ENCODE peak calls at places on chromosomes 2 and 18, in four cellular contexts. E, J, A and G are unnamed samples.

GRCh38 chr2:173884403-173884802 is 80.8 kb downstream of the SP3 start:
- DNase-seq in E (peak; percentile 32), A (peak; percentile 9), J (peak; percentile 63), G (peak; percentile 53)

GRCh38 chr2:15860760-15861159 is 79.6 kb upstream of the MYCN start:
- DNase-seq in A (no peak), J (peak; percentile 11), E (no peak), G (no peak)

GRCh38 chr18:22741318-22741717 is 191.8 kb upstream of the RBBP8 start:
- DNase-seq in J (no peak), A (no peak), E (no peak), G (no peak)

GRCh38 chr2:189880963-189881362 is 96.7 kb downstream of the PMS1 start:
- DNase-seq in E (no peak), A (no peak), J (peak; percentile 49), G (peak; percentile 18)

GRCh38 chr18:70659026-70659726 is 370.3 kb downstream of the SOCS6 start:
- DNase-seq in J (no peak), E (peak; percentile 7), A (no peak), G (no peak)

GRCh38 chr18:77107218-77107815 is 25.3 kb downstream of the MBP start:
- DNase-seq in J (no peak), A (no peak), E (no peak), G (no peak)

GRCh38 chr2:101516349-101516748 is 41.4 kb upstream of the RFX8 start:
- DNase-seq in E (no peak), A (no peak), J (no peak), G (no peak)

GRCh38 chr2:11567631-11568031 is 33.8 kb downstream of the GREB1 start:
- DNase-seq in A (no peak), J (no peak), E (no peak), G (no peak)

GRCh38 chr2:86331391-86331790 is 6.0 kb downstream of the REEP1 start:
- DNase-seq in E (no peak), J (no peak), A (no peak), G (no peak)

GRCh38 chr2:65746919-65747678 is 314.7 kb upstream of the SPRED2 start:
- DNase-seq in J (peak; percentile 45), A (no peak), E (no peak), G (no peak)

GRCh38 chr2:11004206-11004605 is 92.5 kb downstream of the KCNF1 start:
- DNase-seq in A (no peak), J (peak; percentile 37), E (peak; percentile 77), G (peak; percentile 55)

GRCh38 chr2:42369551-42370229 is 8.7 kb upstream of the COX7A2L start:
- DNase-seq in E (no peak), A (no peak), J (peak; percentile 12), G (no peak)

GRCh38 chr2:184767059-184767458 is 168.7 kb downstream of the ZNF804A start:
- DNase-seq in E (no peak), A (no peak), J (no peak), G (no peak)

GRCh38 chr2:239778042-239778811 is 246.9 kb downstream of the NDUFA10 start:
- DNase-seq in E (no peak), A (no peak), J (no peak), G (no peak)

GRCh38 chr2:9650119-9650821 is 19.5 kb upstream of the YWHAQ start:
- DNase-seq in E (no peak), A (no peak), J (no peak), G (no peak)

GRCh38 chr2:234674781-234675201 is 177.9 kb upstream of the ARL4C start:
- DNase-seq in A (no peak), E (peak; percentile 81), J (no peak), G (peak; percentile 81)

GRCh38 chr2:234671716-234672115 is 174.8 kb upstream of the ARL4C start:
- DNase-seq in J (peak; percentile 28), E (no peak), A (no peak), G (no peak)

GRCh38 chr2:234673961-234674759 is 177.3 kb upstream of the ARL4C start:
- DNase-seq in A (no peak), E (no peak), J (no peak), G (peak; percentile 26)

GRCh38 chr2:234672498-234673150 is 175.7 kb upstream of the ARL4C start:
- DNase-seq in E (no peak), J (no peak), A (no peak), G (no peak)

GRCh38 chr2:234673501-234673900 is 176.6 kb upstream of the ARL4C start:
- DNase-seq in J (no peak), A (no peak), E (no peak), G (no peak)
- H2BK120ac ChIP-seq in J (no peak overlapping the region), A (no peak overlapping the region), E (peak overlapping the region; percentile 98), G (peak overlapping the region; percentile 62)

DNA sequence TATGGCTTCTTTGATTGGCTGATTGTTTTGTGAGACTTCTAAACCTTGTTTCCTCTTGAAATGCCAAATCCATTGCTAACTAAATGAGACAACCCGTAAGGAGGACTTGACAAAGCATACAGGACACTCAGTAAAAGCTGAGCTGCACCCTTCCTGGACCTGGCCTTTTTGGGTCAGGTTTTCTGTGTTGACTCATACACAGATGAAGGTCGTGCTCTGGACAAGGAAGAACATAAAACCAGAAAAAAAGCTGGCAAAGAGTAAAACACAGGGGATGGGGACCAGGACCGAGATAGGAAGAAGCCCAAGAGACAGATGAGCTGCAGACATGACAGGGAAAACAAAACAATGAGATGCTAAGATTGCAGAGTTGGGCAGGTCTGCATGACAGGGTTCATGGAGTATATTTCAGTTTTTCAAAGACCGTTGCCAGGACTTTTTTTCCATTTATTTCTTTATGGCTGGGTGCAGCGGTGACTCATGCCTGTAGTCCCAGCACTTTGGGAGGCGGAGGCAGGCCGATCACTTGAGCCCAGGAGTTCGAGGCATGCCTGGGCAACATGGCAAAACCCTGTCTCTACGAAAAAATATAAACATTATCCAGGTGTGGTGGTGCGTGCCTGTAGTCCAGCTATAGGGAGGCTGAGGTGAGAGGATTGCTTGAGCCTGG is 41.4 kb downstream of the INO80C start:
- DNase-seq in A (no peak), J (no peak), E (peak; percentile 17), G (peak; percentile 48)
- H2BK120ac ChIP-seq in A (no peak overlapping the region), J (no peak overlapping the region), E (peak overlapping the region; percentile 16), G (no peak overlapping the region)

GRCh38 chr2:207037813-207038212 is 98.5 kb downstream of the CPO start:
- DNase-seq in J (no peak), E (no peak), A (no peak), G (no peak)
- H2BK120ac ChIP-seq in J (peak overlapping the region; percentile 13), E (no peak overlapping the region), A (no peak overlapping the region), G (peak overlapping the region; percentile 6)

GRCh38 chr18:2902327-2902726 is 55.5 kb downstream of the EMILIN2 start:
- DNase-seq in E (no peak), J (no peak), A (no peak), G (no peak)
- H2BK120ac ChIP-seq in E (no peak overlapping the region), J (no peak overlapping the region), A (no peak overlapping the region), G (no peak overlapping the region)

GRCh38 chr2:48048725-48049124 is 142.4 kb upstream of the FBXO11 start:
- DNase-seq in A (no peak), J (peak; percentile 42), E (no peak), G (no peak)

GRCh38 chr2:48043746-48044145 is 137.4 kb upstream of the FBXO11 start:
- DNase-seq in E (peak; percentile 2), A (no peak), J (peak; percentile 40), G (peak; percentile 6)

GRCh38 chr2:48045613-48046012 is 139.3 kb upstream of the FBXO11 start:
- DNase-seq in E (no peak), A (no peak), J (no peak), G (no peak)

GRCh38 chr2:48050711-48051110 is 144.4 kb upstream of the FBXO11 start:
- DNase-seq in E (no peak), A (no peak), J (no peak), G (no peak)

DNA sequence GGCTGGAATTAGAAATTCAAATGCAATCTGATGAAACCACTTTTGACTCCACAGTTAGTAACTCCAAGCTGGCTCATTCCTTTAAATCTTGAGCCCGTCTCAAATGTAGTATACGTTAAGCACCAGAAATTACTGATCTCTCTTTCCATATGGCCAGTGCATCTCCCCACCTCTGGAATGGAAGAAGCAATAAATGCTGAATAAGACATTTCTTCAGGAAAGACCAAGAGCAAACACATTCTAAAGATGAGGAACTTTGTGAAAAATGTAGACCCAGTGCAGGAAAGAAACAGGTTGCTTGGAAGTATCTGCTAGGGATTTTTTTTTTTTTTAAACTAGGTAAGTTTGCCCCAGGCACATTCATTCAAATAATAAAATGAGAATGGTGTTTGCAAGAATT is 143.1 kb upstream of the FBXO11 start:
- DNase-seq in A (no peak), E (no peak), J (no peak), G (no peak)
- H2BK120ac ChIP-seq in A (no peak overlapping the region), E (no peak overlapping the region), J (no peak overlapping the region), G (no peak overlapping the region)

DNA sequence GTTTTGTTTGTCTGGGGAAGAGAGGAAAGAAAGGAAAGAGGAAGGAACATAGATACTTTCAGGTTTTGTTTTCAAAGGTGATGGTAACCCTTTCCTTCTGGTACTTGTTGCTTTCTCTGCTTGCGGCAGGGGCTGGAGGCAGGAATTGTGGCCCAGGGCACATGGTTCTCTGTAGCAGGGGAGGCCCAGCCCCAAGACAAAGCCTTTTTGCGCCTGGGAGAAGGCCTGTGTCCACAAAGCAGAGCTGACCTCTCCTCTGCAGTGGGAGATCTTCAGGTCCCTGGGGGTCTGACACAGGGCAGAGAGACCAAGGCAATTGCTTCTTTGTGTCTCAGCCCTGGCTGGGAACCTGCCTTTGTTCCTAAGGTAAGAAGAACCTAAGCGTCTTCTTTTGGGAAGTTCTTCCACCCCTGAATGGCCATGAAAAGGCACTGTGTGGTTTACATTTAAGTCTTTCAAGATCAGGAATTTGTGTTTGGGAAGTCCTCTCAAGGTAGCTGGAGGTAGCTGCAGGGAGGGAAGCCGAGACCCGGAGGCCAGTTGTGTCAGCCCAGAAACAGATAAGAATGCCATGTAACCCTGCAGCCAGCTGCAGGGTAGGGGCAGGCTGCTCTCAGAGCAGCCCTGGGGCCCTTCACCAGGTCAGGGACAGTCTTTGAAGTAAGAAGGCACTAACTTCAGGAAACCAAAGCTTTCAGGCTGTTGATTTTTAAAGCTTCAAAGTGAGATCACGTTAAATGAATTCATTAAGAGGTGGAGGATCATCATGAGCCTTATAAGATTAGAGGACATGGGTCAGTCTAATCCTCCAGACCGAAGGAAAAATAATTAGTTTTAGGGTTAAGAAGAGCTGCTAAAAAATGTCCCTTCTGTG is 119.3 kb downstream of the STPG4 start:
- DNase-seq in A (no peak), J (peak; percentile 75), E (no peak), G (no peak)
- H2BK120ac ChIP-seq in A (no peak overlapping the region), J (no peak overlapping the region), E (peak overlapping the region; percentile 98), G (peak overlapping the region; percentile 69)

GRCh38 chr18:47080872-47081271 is 45.5 kb upstream of the ELOA2 start:
- DNase-seq in E (no peak), J (no peak), A (no peak), G (no peak)

GRCh38 chr18:47077111-47077510 is 41.7 kb upstream of the ELOA2 start:
- DNase-seq in A (no peak), E (no peak), J (no peak), G (no peak)

GRCh38 chr18:47075098-47075883 is 39.9 kb upstream of the ELOA2 start:
- DNase-seq in E (no peak), J (peak; percentile 57), A (no peak), G (peak; percentile 16)
- H2BK120ac ChIP-seq in E (no peak overlapping the region), J (no peak overlapping the region), A (no peak overlapping the region), G (no peak overlapping the region)

GRCh38 chr18:13070460-13070859 is 79.3 kb downstream of the CEP192 start:
- DNase-seq in J (no peak), A (no peak), E (peak; percentile 45), G (peak; percentile 3)

GRCh38 chr18:13067124-13067523 is 76.0 kb downstream of the CEP192 start:
- DNase-seq in J (no peak), E (no peak), A (no peak), G (no peak)

DNA sequence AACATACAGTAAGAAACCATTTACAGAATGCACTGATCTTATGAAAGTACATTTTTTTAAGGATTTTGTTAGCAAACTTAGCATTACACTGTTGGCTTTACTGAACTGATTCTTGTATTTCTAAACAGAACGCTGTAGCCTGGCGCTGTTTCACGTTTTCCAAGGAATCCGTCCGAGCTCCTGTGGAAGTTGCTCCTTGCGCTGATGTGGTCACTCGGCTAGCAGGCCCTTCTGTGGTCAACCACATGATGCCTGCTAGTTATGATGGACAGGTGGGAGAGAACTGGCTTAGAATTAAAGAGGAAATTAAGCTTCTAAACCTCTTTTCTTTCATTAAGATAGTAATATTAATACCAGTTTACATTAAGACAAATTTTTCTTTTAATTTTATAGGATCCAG is 76.8 kb downstream of the CEP192 start:
- DNase-seq in E (no peak), J (no peak), A (no peak), G (no peak)
- H2BK120ac ChIP-seq in E (no peak overlapping the region), J (no peak overlapping the region), A (no peak overlapping the region), G (no peak overlapping the region)